ENCODE peak calls at places on chromosomes 7 and 10, in six cellular contexts. A is ascending aorta, E is adrenal gland, W is lung, B is spleen, I is tibial nerve. C is an unnamed sample. For H3K4me1, the result is how much of the 10 kb centered on the place peaks cover.

GRCh38 chr10:49053053-49053997 is 62.0 kb downstream of the VSTM4 start:
- DNase-seq in B (no peak), A (peak), I (no peak), W (peak), E (peak), C (no peak)

GRCh38 chr7:13751771-13752170 is 237.7 kb downstream of the ETV1 start:
- DNase-seq in I (no peak), A (no peak), W (no peak), B (no peak), E (no peak), C (no peak)

GRCh38 chr10:115706482-115707076 is 566.4 kb downstream of the GFRA1 start:
- DNase-seq in W (no peak), I (peak), B (no peak), E (no peak), A (no peak), C (no peak)

GRCh38 chr7:73885975-73886798 is 25.2 kb downstream of the TMEM270 start:
- DNase-seq in A (peak), E (no peak), I (no peak), B (no peak), W (no peak), C (no peak)

GRCh38 chr7:12475362-12476063 is 71.8 kb upstream of the VWDE start:
- DNase-seq in A (no peak), I (no peak), B (no peak), W (no peak), E (no peak), C (no peak)

GRCh38 chr10:28600056-28600455 is 67.1 kb downstream of the WAC start:
- DNase-seq in W (no peak), B (no peak), I (no peak), A (no peak), E (no peak), C (no peak)

GRCh38 chr7:128137096-128137655 is 103.9 kb upstream of the LEP start:
- DNase-seq in I (no peak), A (no peak), W (no peak), E (no peak), B (no peak), C (no peak)

GRCh38 chr10:67438605-67439258 is 257.3 kb downstream of the CTNNA3 start:
- DNase-seq in B (no peak), E (no peak), A (no peak), I (no peak), W (no peak), C (no peak)

DNA sequence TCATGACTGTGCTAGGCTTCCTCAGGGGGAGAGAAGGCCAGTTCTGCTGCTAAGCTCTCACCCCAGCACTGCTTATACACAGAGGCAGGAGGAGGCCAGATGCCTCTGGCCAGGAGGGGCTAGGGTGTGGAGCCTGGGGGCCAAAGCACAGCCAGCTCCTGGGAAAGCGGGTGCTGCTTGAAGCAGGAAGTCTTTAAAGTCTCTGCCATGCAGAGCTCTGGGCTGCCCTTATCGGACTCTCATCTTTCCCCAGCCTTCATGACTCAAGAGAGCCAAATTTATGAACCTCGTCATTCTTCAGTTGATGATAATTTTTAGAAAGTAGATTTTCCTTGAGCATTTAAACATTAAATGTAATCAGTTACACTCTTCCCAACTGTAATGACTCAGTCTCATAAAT is 11.2 kb upstream of the TSPAN14 start:
- DNase-seq in I (no peak), B (no peak), E (no peak), W (no peak), A (no peak), C (no peak)
- TF ChIP-seq CTCF in I (no peak), B (no peak), E (no peak), W (no peak), A (no peak), C (no peak)

GRCh38 chr7:80916770-80917681 is 1.8 kb downstream of the SEMA3C start:
- DNase-seq in B (no peak), E (no peak), W (no peak), I (no peak), A (no peak), C (no peak)
- H3K4me1 ChIP-seq in B (under half), E (under half), W (under half), I (under half), A (under half), C (under half)

GRCh38 chr10:89367529-89367928 is 10.3 kb upstream of the IFIT1B start:
- DNase-seq in I (no peak), W (no peak), B (no peak), E (no peak), A (no peak), C (no peak)
- H3K27ac ChIP-seq in I (no peak), W (no peak), B (no peak), E (no peak), A (no peak), C (no peak)

DNA sequence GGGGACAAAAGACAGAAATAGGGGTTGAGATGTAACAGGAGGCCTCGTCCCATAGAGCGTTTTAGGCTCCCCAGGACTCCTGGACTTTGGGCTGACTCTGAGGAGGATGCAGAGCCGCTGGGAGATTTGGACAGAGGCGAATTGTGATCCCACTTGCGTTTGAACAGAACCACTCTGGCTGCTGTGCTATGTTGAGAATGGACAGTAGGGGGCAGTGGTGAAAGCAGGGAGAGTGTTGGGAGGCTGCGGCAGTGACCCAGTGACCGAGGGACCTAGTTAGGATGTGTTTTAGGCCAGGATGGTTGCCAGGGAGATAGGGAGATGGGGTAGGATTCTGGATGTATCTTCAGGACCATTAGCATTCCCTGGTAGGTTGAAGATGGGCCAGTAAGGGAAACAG is 271.6 kb downstream of the CCDC3 start:
- DNase-seq in I (no peak), E (no peak), B (no peak), A (no peak), W (no peak), C (no peak)
- TF ChIP-seq CTCF in I (no peak), E (no peak), B (peak), A (no peak), W (no peak), C (peak)

DNA sequence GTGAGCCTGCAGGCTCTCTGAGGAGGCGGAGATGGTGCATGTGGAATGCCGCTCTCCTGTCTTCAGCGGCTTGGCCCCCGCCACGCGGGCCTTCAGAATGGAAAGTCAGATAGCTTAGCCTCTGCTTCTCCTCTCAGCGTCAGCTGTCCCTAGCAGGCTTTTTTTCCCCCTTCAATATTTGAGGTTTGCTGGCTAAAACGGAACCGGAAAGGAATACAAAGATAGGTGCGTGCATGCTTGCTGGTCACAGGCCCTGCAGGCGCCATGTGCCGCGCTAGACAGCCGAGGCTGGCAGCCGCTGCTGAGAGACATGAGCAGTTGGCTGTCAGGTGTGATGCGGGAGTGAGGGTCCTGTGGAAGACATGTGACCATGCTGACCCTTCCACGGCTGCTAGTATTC is 161.2 kb upstream of the COBL start:
- DNase-seq in I (no peak), A (no peak), E (no peak), W (no peak), B (no peak), C (no peak)
- H3K4me1 ChIP-seq in I (under half), A (under half), E (under half), W (under half), B (under half), C (under half)

GRCh38 chr7:122217125-122217524 is 73.1 kb upstream of the AASS start:
- DNase-seq in W (no peak), E (no peak), B (no peak), A (no peak), I (no peak), C (no peak)

GRCh38 chr7:122219253-122219865 is 75.3 kb upstream of the AASS start:
- DNase-seq in B (no peak), A (no peak), E (no peak), I (peak), W (no peak), C (no peak)
- H3K27ac ChIP-seq in B (no peak), A (no peak), E (no peak), I (no peak), W (no peak), C (no peak)

DNA sequence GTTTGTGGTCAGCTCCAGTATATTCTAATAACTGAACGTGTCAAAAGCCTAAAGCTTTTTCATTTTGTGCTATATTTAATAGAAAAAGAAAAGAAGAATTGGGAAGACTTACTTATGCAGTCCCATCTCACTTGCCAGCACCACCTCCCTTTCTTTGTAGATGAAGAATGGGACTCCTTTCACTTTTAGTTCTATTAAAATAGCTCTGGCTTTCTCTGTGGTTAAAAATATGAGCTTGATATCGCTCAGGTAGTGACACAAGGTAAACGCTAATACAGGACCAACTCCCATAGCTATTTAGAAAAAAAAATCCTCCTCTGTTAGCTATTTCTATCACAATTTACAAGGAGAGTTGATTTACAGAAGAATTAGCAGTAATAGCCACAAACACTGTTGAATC is 176.8 kb downstream of the PDE1C start:
- DNase-seq in I (no peak), A (no peak), E (no peak), W (no peak), B (no peak), C (no peak)
- TF ChIP-seq CTCF in I (no peak), A (no peak), E (no peak), W (no peak), B (no peak), C (no peak)